ENCODE peak calls at places on chromosomes 13 and 19, in seven cellular contexts. Q is choroid plexus epithelial cell; R is CD4-positive, alpha-beta memory T cell; C is activated CD4-positive, alpha-beta T cell treated with anti-CD3 and anti-CD28 coated beads, Interleukin-2, amount 50 U/mL, for 1 hour; W is OCI-LY7; E is stimulated activated CD4-positive, alpha-beta T cell treated with anti-CD3 and anti-CD28 coated beads, TNF-alpha, amount 100 ng/mL, for 48 hours; F is fibroblast of mammary gland. Y is an unnamed sample.

GRCh38 chr13:100721885-100722512 is 47.4 kb upstream of the TMTC4 start:
- DNase-seq in Q (peak; percentile 72), R (no peak), C (peak; percentile 46), W (peak; percentile 39), E (no peak), F (peak; percentile 60), Y (peak; percentile 63)

GRCh38 chr19:8688930-8689329 is 9.7 kb downstream of the ACTL9 start:
- DNase-seq in Q (no peak), R (no peak), C (no peak), W (no peak), E (no peak), F (no peak), Y (no peak)

GRCh38 chr13:106752584-106753202 is 184.8 kb upstream of the ARGLU1 start:
- DNase-seq in Q (no peak), R (no peak), C (no peak), W (no peak), E (no peak), F (no peak), Y (no peak)

GRCh38 chr13:62684359-62684758 is 1268.7 kb upstream of the PCDH20 start:
- DNase-seq in Q (no peak), R (no peak), C (no peak), W (no peak), E (no peak), F (no peak), Y (no peak)

GRCh38 chr13:113959198-113959597 is 14.7 kb downstream of the C13orf46 start:
- DNase-seq in Q (peak; percentile 20), R (no peak), C (no peak), W (no peak), E (no peak), F (peak; percentile 23), Y (no peak)

GRCh38 chr19:18964121-18964520 is 23.1 kb upstream of the HOMER3 start:
- DNase-seq in Q (no peak), R (no peak), C (no peak), W (no peak), E (no peak), F (no peak), Y (no peak)

GRCh38 chr13:52378312-52378711 is 27.7 kb downstream of the THSD1 start:
- DNase-seq in Q (no peak), R (no peak), C (no peak), W (no peak), E (no peak), F (no peak), Y (no peak)

GRCh38 chr13:65600702-65601101 is 1629.4 kb downstream of the PCDH9 start:
- DNase-seq in Q (peak; percentile 76), R (no peak), C (no peak), W (no peak), E (no peak), F (peak; percentile 62), Y (peak; percentile 49)

GRCh38 chr19:16316506-16316882 is 8.1 kb upstream of the KLF2 start:
- DNase-seq in Q (no peak), R (no peak), C (no peak), W (peak; percentile 39), E (no peak), F (no peak), Y (no peak)

GRCh38 chr13:38914070-38914469 is 76.6 kb downstream of the STOML3 start:
- DNase-seq in Q (no peak), R (no peak), C (no peak), W (no peak), E (no peak), F (no peak), Y (no peak)

GRCh38 chr19:42401365-42402303 is 11.5 kb upstream of the CNFN start:
- DNase-seq in Q (peak; percentile 84), R (peak; percentile 79), C (peak; percentile 80), W (peak; percentile 72), E (peak; percentile 42), F (peak; percentile 77), Y (peak; percentile 84)

Y was measured in fibroblast of pulmonary artery.